ENCODE peak calls at places on chromosomes 2 and 18, in eight cellular contexts. W, X, B, R, C, S, Y and O are unnamed samples.

GRCh38 chr2:183063083-183063482 is 15.5 kb upstream of the DUSP19 start:
- DNase-seq in R (no peak), S (no peak), W (no peak), Y (no peak), B (peak; percentile 78), X (no peak), C (no peak), O (no peak)

GRCh38 chr18:49303376-49303775 is 157.1 kb downstream of the DYM start:
- DNase-seq in S (no peak), B (no peak), C (no peak), W (no peak), R (no peak), X (no peak), Y (no peak), O (no peak)

GRCh38 chr2:23402205-23402740 is 17.3 kb downstream of the KLHL29 start:
- DNase-seq in W (no peak), B (no peak), Y (no peak), C (no peak), R (no peak), X (peak; percentile 25), S (no peak), O (no peak)

GRCh38 chr2:105802587-105802986 is 57.9 kb downstream of the NCK2 start:
- DNase-seq in B (no peak), R (no peak), X (peak; percentile 69), Y (no peak), W (no peak), S (no peak), C (no peak), O (no peak)

GRCh38 chr2:70991742-70992141 is 2.9 kb downstream of the TEX261 start:
- DNase-seq in X (no peak), W (peak; percentile 6), S (no peak), R (no peak), B (no peak), C (no peak), Y (no peak), O (no peak)

GRCh38 chr2:47569658-47570398 is 166.9 kb downstream of the MSH2 start:
- DNase-seq in W (no peak), B (peak; percentile 17), Y (no peak), X (no peak), S (no peak), C (no peak), R (no peak), O (no peak)

GRCh38 chr2:174344716-174345472 is 10.1 kb downstream of the SP9 start:
- DNase-seq in R (peak; percentile 51), S (no peak), Y (no peak), C (no peak), X (no peak), W (no peak), B (peak; percentile 39), O (no peak)

GRCh38 chr2:119482481-119483394 is 41.5 kb downstream of the SCTR start:
- DNase-seq in W (no peak), R (no peak), B (no peak), Y (no peak), S (no peak), C (no peak), X (no peak), O (peak; percentile 61)

GRCh38 chr2:88540346-88540745 is 86.9 kb downstream of the EIF2AK3 start:
- DNase-seq in B (peak; percentile 54), S (no peak), C (no peak), X (no peak), Y (no peak), R (no peak), W (no peak), O (no peak)

GRCh38 chr2:165648826-165649225 is 145.2 kb downstream of the GALNT3 start:
- DNase-seq in X (no peak), S (no peak), C (no peak), W (no peak), R (no peak), B (no peak), Y (no peak), O (no peak)

GRCh38 chr2:232236200-232236599 is 142.4 kb upstream of the ALPP start:
- DNase-seq in C (no peak), X (no peak), B (no peak), R (no peak), S (no peak), W (no peak), Y (no peak), O (no peak)

GRCh38 chr2:113175101-113175628 is 1.4 kb downstream of the PSD4 start:
- DNase-seq in C (peak; percentile 64), X (peak; percentile 93), S (no peak), Y (no peak), W (no peak), B (no peak), R (no peak), O (no peak)

GRCh38 chr2:239009001-239009961 is 161.4 kb downstream of the TWIST2 start:
- DNase-seq in Y (peak; percentile 12), R (no peak), C (no peak), B (no peak), S (no peak), X (peak; percentile 25), W (no peak), O (no peak)

GRCh38 chr2:226063704-226064390 is 664.3 kb downstream of the NYAP2 start:
- DNase-seq in R (no peak), Y (no peak), S (no peak), X (no peak), B (no peak), W (no peak), C (no peak), O (no peak)

GRCh38 chr18:50620319-50620718 is 60.4 kb downstream of the MAPK4 start:
- DNase-seq in Y (no peak), B (no peak), W (no peak), S (no peak), C (no peak), R (no peak), X (no peak), O (no peak)

GRCh38 chr2:217185265-217185995 is 325.6 kb upstream of the TNP1 start:
- DNase-seq in W (no peak), X (no peak), C (no peak), S (no peak), B (no peak), Y (no peak), R (no peak), O (no peak)

GRCh38 chr18:697771-698170 is 14.7 kb downstream of the ENOSF1 start:
- DNase-seq in B (no peak), X (no peak), C (no peak), S (no peak), W (no peak), Y (no peak), R (no peak), O (no peak)

DNA sequence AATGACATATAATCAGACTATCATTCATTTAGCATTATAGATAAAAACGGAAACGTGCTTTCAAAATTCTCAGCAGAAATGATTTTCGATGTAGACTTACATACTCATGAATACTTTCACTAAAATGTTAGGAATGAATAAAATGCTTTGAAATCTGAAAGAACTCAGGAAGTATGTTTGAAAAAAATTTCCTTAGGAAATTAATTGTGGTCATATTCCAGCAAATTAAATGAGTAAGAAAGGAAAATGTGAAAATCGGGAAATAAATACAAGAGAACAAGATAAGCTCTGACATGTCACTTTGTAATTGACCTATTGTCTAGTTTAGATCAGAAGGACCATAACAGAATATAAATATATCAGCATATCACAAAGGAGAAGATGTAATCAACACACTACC is 981.0 kb upstream of the CDH2 start:
- DNase-seq in S (no peak), C (no peak), B (no peak), R (no peak), Y (no peak), W (no peak), X (no peak), O (no peak)
- H3K4me1 ChIP-seq in S (no peaks in the 10 kb centered on the region), C (no peaks in the 10 kb centered on the region), B (peaks cover 10% of the 10 kb centered on the region), R (no peaks in the 10 kb centered on the region), Y (no peaks in the 10 kb centered on the region), W (no peaks in the 10 kb centered on the region), X (no peaks in the 10 kb centered on the region), O (no peaks in the 10 kb centered on the region)

DNA sequence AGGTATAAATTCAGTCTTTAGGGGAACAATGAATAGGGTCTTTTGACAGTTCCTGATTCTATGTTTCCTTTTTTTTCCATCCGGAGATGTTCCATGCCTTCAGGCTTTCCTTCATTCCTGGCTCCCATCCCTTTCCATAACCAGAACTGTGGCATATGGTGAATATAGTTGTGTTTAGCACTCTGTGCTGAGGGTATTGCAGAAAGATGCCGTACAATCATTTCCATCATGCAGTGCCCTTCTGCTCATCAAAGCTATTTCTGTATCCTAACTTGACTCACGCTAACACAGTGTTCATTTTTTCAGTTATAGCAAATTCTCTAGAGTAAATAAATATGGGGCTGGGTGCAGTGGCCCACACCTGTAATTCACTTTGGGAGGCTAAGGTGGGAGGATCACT is 131.9 kb upstream of the EML6 start:
- DNase-seq in C (no peak), R (no peak), Y (no peak), S (no peak), W (no peak), X (no peak), B (no peak), O (no peak)
- H3K4me1 ChIP-seq in C (peaks cover 45% of the 10 kb centered on the region), R (peaks cover 88% of the 10 kb centered on the region), Y (peaks cover 17% of the 10 kb centered on the region), S (peaks cover 20% of the 10 kb centered on the region), W (no peaks in the 10 kb centered on the region), X (peaks cover 47% of the 10 kb centered on the region), B (peaks cover 30% of the 10 kb centered on the region), O (peaks cover 69% of the 10 kb centered on the region)

GRCh38 chr2:45769786-45770576 is 118.5 kb downstream of the PRKCE start:
- DNase-seq in B (no peak), X (no peak), Y (no peak), W (no peak), S (no peak), R (no peak), C (no peak), O (no peak)

GRCh38 chr2:45772038-45772437 is 120.6 kb downstream of the PRKCE start:
- DNase-seq in B (no peak), X (no peak), W (no peak), C (no peak), S (no peak), R (no peak), Y (no peak), O (no peak)

GRCh38 chr2:45770773-45771172 is 119.3 kb downstream of the PRKCE start:
- DNase-seq in S (no peak), C (no peak), W (no peak), Y (no peak), X (no peak), R (no peak), B (no peak), O (no peak)

GRCh38 chr2:45773909-45774308 is 122.4 kb downstream of the PRKCE start:
- DNase-seq in X (no peak), S (no peak), C (no peak), W (no peak), R (no peak), Y (no peak), B (no peak), O (no peak)

DNA sequence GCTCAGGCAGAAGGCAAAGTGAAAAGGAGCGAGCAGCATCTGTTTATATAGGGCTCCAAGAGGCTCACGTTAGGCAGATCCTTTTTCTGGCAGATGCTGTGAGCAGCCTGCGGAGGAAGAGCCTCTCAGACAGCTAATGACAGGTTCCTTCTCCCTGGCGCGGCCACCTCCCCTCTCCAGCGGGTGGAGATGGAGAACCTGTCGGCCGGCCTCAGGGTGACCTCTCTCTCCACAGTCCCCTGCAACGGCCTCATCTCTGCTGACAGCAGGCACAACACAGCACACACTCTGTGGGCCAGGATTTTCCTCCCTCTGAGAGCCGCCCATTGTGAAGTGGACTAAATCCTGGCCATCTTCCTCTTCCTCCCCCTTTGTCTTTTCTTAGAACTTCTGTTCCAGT is 119.8 kb downstream of the PRKCE start:
- DNase-seq in X (peak; percentile 50), B (peak; percentile 49), W (peak; percentile 75), R (no peak), Y (peak; percentile 65), S (peak; percentile 81), C (no peak), O (peak; percentile 79)
- H3K4me1 ChIP-seq in X (peaks cover under 1% of the 10 kb centered on the region), B (peaks cover 15% of the 10 kb centered on the region), W (no peaks in the 10 kb centered on the region), R (no peaks in the 10 kb centered on the region), Y (peaks cover 2% of the 10 kb centered on the region), S (no peaks in the 10 kb centered on the region), C (peaks cover 3% of the 10 kb centered on the region), O (peaks cover 55% of the 10 kb centered on the region)

GRCh38 chr2:40355451-40355850 is 96.4 kb downstream of the SLC8A1 start:
- DNase-seq in Y (no peak), X (no peak), W (no peak), C (no peak), S (no peak), B (no peak), R (no peak), O (no peak)
- H3K4me1 ChIP-seq in Y (no peaks in the 10 kb centered on the region), X (no peaks in the 10 kb centered on the region), W (no peaks in the 10 kb centered on the region), C (no peaks in the 10 kb centered on the region), S (no peaks in the 10 kb centered on the region), B (peaks cover 22% of the 10 kb centered on the region), R (no peaks in the 10 kb centered on the region), O (no peaks in the 10 kb centered on the region)